ENCODE peak calls at places on chromosomes 7 and 10, in ten cellular contexts. One of them, this sample, is unnamed.

GRCh38 chr7:94133460-94133859 is 129.3 kb upstream of the BET1 start:
- DNase-seq in spleen: no peak
- DNase-seq in breast epithelium: no peak
- DNase-seq in brain microvascular endothelial cell: no peak
- DNase-seq in esophagus muscularis mucosa: no peak
- DNase-seq in endothelial cell: no peak
- DNase-seq in GM13977: no peak
- DNase-seq in AG10803: peak; percentile 71
- DNase-seq in right lobe of liver: no peak
- DNase-seq in AG09319: no peak
- DNase-seq in this sample: no peak

GRCh38 chr10:12321641-12322040 is 27.7 kb upstream of the CAMK1D start:
- DNase-seq in AG09319: no peak
- DNase-seq in brain microvascular endothelial cell: no peak
- DNase-seq in spleen: no peak
- DNase-seq in breast epithelium: no peak
- DNase-seq in endothelial cell: no peak
- DNase-seq in esophagus muscularis mucosa: no peak
- DNase-seq in right lobe of liver: no peak
- DNase-seq in GM13977: no peak
- DNase-seq in AG10803: no peak
- DNase-seq in this sample: no peak

GRCh38 chr10:3046210-3046779 is 21.1 kb upstream of the PFKP start:
- DNase-seq in right lobe of liver: no peak
- DNase-seq in endothelial cell: no peak
- DNase-seq in breast epithelium: no peak
- DNase-seq in GM13977: no peak
- DNase-seq in brain microvascular endothelial cell: no peak
- DNase-seq in spleen: no peak
- DNase-seq in AG10803: no peak
- DNase-seq in AG09319: no peak
- DNase-seq in esophagus muscularis mucosa: no peak
- DNase-seq in this sample: no peak

GRCh38 chr10:114151486-114151885 is 22.5 kb downstream of the CCDC186 start:
- DNase-seq in endothelial cell: no peak
- DNase-seq in AG09319: peak; percentile 23
- DNase-seq in breast epithelium: no peak
- DNase-seq in esophagus muscularis mucosa: no peak
- DNase-seq in GM13977: no peak
- DNase-seq in AG10803: peak; percentile 81
- DNase-seq in brain microvascular endothelial cell: peak; percentile 92
- DNase-seq in spleen: no peak
- DNase-seq in right lobe of liver: no peak
- DNase-seq in this sample: no peak

GRCh38 chr10:52472406-52473146 is 158.5 kb downstream of the DKK1 start:
- DNase-seq in brain microvascular endothelial cell: no peak
- DNase-seq in esophagus muscularis mucosa: no peak
- DNase-seq in AG10803: no peak
- DNase-seq in endothelial cell: no peak
- DNase-seq in GM13977: no peak
- DNase-seq in right lobe of liver: no peak
- DNase-seq in AG09319: no peak
- DNase-seq in spleen: no peak
- DNase-seq in breast epithelium: no peak
- DNase-seq in this sample: no peak

GRCh38 chr7:85114342-85114741 is 72.5 kb downstream of the SEMA3D start:
- DNase-seq in AG09319: no peak
- DNase-seq in right lobe of liver: no peak
- DNase-seq in AG10803: no peak
- DNase-seq in GM13977: no peak
- DNase-seq in breast epithelium: no peak
- DNase-seq in endothelial cell: no peak
- DNase-seq in spleen: no peak
- DNase-seq in brain microvascular endothelial cell: no peak
- DNase-seq in esophagus muscularis mucosa: no peak
- DNase-seq in this sample: no peak

GRCh38 chr10:3757638-3758490 is 27.1 kb downstream of the KLF6 start:
- DNase-seq in brain microvascular endothelial cell: no peak
- DNase-seq in breast epithelium: no peak
- DNase-seq in AG09319: no peak
- DNase-seq in endothelial cell: no peak
- DNase-seq in right lobe of liver: no peak
- DNase-seq in esophagus muscularis mucosa: no peak
- DNase-seq in GM13977: peak; percentile 74
- DNase-seq in AG10803: no peak
- DNase-seq in spleen: peak; percentile 87
- DNase-seq in this sample: peak; percentile 66

GRCh38 chr7:75951506-75951905 is 36.6 kb downstream of the POR start:
- DNase-seq in right lobe of liver: peak; percentile 72
- DNase-seq in breast epithelium: no peak
- DNase-seq in AG09319: peak; percentile 56
- DNase-seq in spleen: peak; percentile 83
- DNase-seq in GM13977: no peak
- DNase-seq in esophagus muscularis mucosa: no peak
- DNase-seq in endothelial cell: no peak
- DNase-seq in brain microvascular endothelial cell: peak; percentile 56
- DNase-seq in AG10803: peak; percentile 87
- DNase-seq in this sample: no peak

GRCh38 chr10:111835562-111835961 is 348.0 kb downstream of the GPAM start:
- DNase-seq in endothelial cell: no peak
- DNase-seq in AG10803: peak; percentile 42
- DNase-seq in AG09319: no peak
- DNase-seq in brain microvascular endothelial cell: peak; percentile 4
- DNase-seq in GM13977: no peak
- DNase-seq in breast epithelium: no peak
- DNase-seq in spleen: no peak
- DNase-seq in esophagus muscularis mucosa: no peak
- DNase-seq in right lobe of liver: no peak
- DNase-seq in this sample: no peak

GRCh38 chr7:12570148-12570528 is 382 bp upstream of the SCIN start:
- DNase-seq in esophagus muscularis mucosa: no peak
- DNase-seq in spleen: no peak
- DNase-seq in endothelial cell: no peak
- DNase-seq in GM13977: no peak
- DNase-seq in brain microvascular endothelial cell: no peak
- DNase-seq in AG09319: no peak
- DNase-seq in breast epithelium: no peak
- DNase-seq in right lobe of liver: no peak
- DNase-seq in AG10803: no peak
- DNase-seq in this sample: no peak

GRCh38 chr7:47906883-47907282 is 41.4 kb downstream of the PKD1L1 start:
- DNase-seq in endothelial cell: no peak
- DNase-seq in esophagus muscularis mucosa: no peak
- DNase-seq in brain microvascular endothelial cell: no peak
- DNase-seq in right lobe of liver: no peak
- DNase-seq in GM13977: no peak
- DNase-seq in spleen: no peak
- DNase-seq in breast epithelium: no peak
- DNase-seq in AG10803: no peak
- DNase-seq in AG09319: no peak
- DNase-seq in this sample: no peak

GRCh38 chr7:234712-235553 is 42.6 kb downstream of the FAM20C start:
- DNase-seq in endothelial cell: no peak
- DNase-seq in spleen: no peak
- DNase-seq in AG09319: peak; percentile 75
- DNase-seq in AG10803: peak; percentile 70
- DNase-seq in brain microvascular endothelial cell: no peak
- DNase-seq in breast epithelium: peak; percentile 89
- DNase-seq in esophagus muscularis mucosa: no peak
- DNase-seq in GM13977: no peak
- DNase-seq in right lobe of liver: peak; percentile 85
- DNase-seq in this sample: no peak

GRCh38 chr7:41476117-41476803 is 226.6 kb downstream of the INHBA start:
- DNase-seq in brain microvascular endothelial cell: no peak
- DNase-seq in esophagus muscularis mucosa: no peak
- DNase-seq in endothelial cell: no peak
- DNase-seq in breast epithelium: no peak
- DNase-seq in AG10803: no peak
- DNase-seq in GM13977: no peak
- DNase-seq in right lobe of liver: no peak
- DNase-seq in AG09319: no peak
- DNase-seq in spleen: no peak
- DNase-seq in this sample: no peak
- TF ChIP-seq CTCF in brain microvascular endothelial cell: no peak
- TF ChIP-seq CTCF in esophagus muscularis mucosa: no peak
- TF ChIP-seq CTCF in endothelial cell: no peak
- TF ChIP-seq CTCF in breast epithelium: no peak
- TF ChIP-seq CTCF in AG10803: no peak
- TF ChIP-seq CTCF in GM13977: no peak
- TF ChIP-seq CTCF in right lobe of liver: no peak
- TF ChIP-seq CTCF in AG09319: no peak
- TF ChIP-seq CTCF in spleen: no peak
- TF ChIP-seq CTCF in this sample: no peak

GRCh38 chr10:46787321-46787615 is 124.0 kb upstream of the PTPN20 start:
- DNase-seq in breast epithelium: no peak
- DNase-seq in GM13977: peak; percentile 8
- DNase-seq in AG10803: peak; percentile 46
- DNase-seq in AG09319: no peak
- DNase-seq in spleen: no peak
- DNase-seq in right lobe of liver: no peak
- DNase-seq in esophagus muscularis mucosa: no peak
- DNase-seq in brain microvascular endothelial cell: peak; percentile 64
- DNase-seq in endothelial cell: no peak
- DNase-seq in this sample: no peak
- TF ChIP-seq CTCF in breast epithelium: no peak
- TF ChIP-seq CTCF in GM13977: peak; percentile 50
- TF ChIP-seq CTCF in AG10803: no peak
- TF ChIP-seq CTCF in AG09319: peak; percentile 43
- TF ChIP-seq CTCF in spleen: no peak
- TF ChIP-seq CTCF in right lobe of liver: peak; percentile 30
- TF ChIP-seq CTCF in esophagus muscularis mucosa: no peak
- TF ChIP-seq CTCF in brain microvascular endothelial cell: peak; percentile 35
- TF ChIP-seq CTCF in endothelial cell: no peak
- TF ChIP-seq CTCF in this sample: peak; percentile 48

DNA sequence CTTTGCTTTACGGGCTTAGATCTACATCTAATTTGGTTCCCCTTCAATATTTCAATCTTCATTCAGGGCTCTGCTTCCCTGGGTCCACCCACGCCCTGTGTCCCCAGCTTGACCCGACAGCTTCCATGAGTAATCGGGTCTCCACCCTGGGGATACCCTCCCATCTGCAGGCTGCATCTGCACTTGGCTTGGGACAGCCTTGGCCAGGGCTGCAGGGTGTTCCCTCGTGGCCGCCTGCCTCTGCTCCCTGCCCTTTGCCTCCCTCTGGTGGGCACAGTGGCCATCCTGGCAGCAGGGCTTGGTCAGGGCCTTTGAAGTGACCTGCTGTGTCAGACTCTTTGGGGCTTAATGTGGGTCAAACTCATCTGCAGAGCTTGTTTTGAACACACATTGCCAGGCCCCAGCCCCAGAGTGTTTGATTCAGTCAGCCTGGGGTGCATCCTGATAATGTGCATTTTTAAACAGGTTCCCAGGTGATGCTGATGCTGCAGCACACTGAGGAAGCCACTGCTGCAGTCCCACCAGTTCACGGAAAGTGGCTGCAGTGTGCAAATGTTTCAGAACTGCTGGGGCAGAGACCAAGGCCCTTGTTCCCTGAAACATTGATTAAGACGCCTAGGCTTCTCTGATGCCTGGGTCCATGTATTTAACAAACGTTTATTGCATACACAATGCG is 80.7 kb upstream of the SEC61G start:
- DNase-seq in right lobe of liver: peak; percentile 84
- DNase-seq in breast epithelium: no peak
- DNase-seq in AG09319: peak; percentile 58
- DNase-seq in AG10803: peak; percentile 46
- DNase-seq in endothelial cell: peak; percentile 81
- DNase-seq in GM13977: no peak
- DNase-seq in brain microvascular endothelial cell: peak; percentile 72
- DNase-seq in spleen: peak; percentile 80
- DNase-seq in esophagus muscularis mucosa: no peak
- DNase-seq in this sample: no peak
- TF ChIP-seq CTCF in right lobe of liver: peak; percentile 81
- TF ChIP-seq CTCF in breast epithelium: no peak
- TF ChIP-seq CTCF in AG09319: peak; percentile 88
- TF ChIP-seq CTCF in AG10803: peak; percentile 74
- TF ChIP-seq CTCF in endothelial cell: peak; percentile 51
- TF ChIP-seq CTCF in GM13977: peak; percentile 34
- TF ChIP-seq CTCF in brain microvascular endothelial cell: peak; percentile 91
- TF ChIP-seq CTCF in spleen: peak; percentile 66
- TF ChIP-seq CTCF in esophagus muscularis mucosa: peak; percentile 75
- TF ChIP-seq CTCF in this sample: peak; percentile 63

GRCh38 chr7:92697012-92697411 is 106.8 kb upstream of the FAM133B start:
- DNase-seq in esophagus muscularis mucosa: no peak
- DNase-seq in GM13977: no peak
- DNase-seq in endothelial cell: no peak
- DNase-seq in AG09319: no peak
- DNase-seq in right lobe of liver: no peak
- DNase-seq in breast epithelium: no peak
- DNase-seq in spleen: no peak
- DNase-seq in brain microvascular endothelial cell: no peak
- DNase-seq in AG10803: no peak
- DNase-seq in this sample: no peak

GRCh38 chr7:92697414-92697813 is 107.2 kb upstream of the FAM133B start:
- DNase-seq in AG09319: no peak
- DNase-seq in endothelial cell: no peak
- DNase-seq in spleen: no peak
- DNase-seq in AG10803: no peak
- DNase-seq in GM13977: no peak
- DNase-seq in right lobe of liver: no peak
- DNase-seq in breast epithelium: no peak
- DNase-seq in esophagus muscularis mucosa: no peak
- DNase-seq in brain microvascular endothelial cell: no peak
- DNase-seq in this sample: no peak

GRCh38 chr7:92696584-92696983 is 106.4 kb upstream of the FAM133B start:
- DNase-seq in right lobe of liver: no peak
- DNase-seq in spleen: no peak
- DNase-seq in breast epithelium: no peak
- DNase-seq in brain microvascular endothelial cell: no peak
- DNase-seq in endothelial cell: no peak
- DNase-seq in GM13977: no peak
- DNase-seq in esophagus muscularis mucosa: no peak
- DNase-seq in AG10803: no peak
- DNase-seq in AG09319: no peak
- DNase-seq in this sample: no peak

GRCh38 chr7:92699560-92699959 is 109.4 kb upstream of the FAM133B start:
- DNase-seq in AG10803: peak; percentile 35
- DNase-seq in GM13977: no peak
- DNase-seq in AG09319: no peak
- DNase-seq in brain microvascular endothelial cell: no peak
- DNase-seq in spleen: no peak
- DNase-seq in esophagus muscularis mucosa: no peak
- DNase-seq in breast epithelium: no peak
- DNase-seq in right lobe of liver: no peak
- DNase-seq in endothelial cell: no peak
- DNase-seq in this sample: no peak

GRCh38 chr7:92698237-92698841 is 108.1 kb upstream of the FAM133B start:
- DNase-seq in spleen: no peak
- DNase-seq in right lobe of liver: no peak
- DNase-seq in esophagus muscularis mucosa: no peak
- DNase-seq in AG10803: peak; percentile 96
- DNase-seq in GM13977: no peak
- DNase-seq in AG09319: peak; percentile 61
- DNase-seq in endothelial cell: no peak
- DNase-seq in brain microvascular endothelial cell: peak; percentile 80
- DNase-seq in breast epithelium: no peak
- DNase-seq in this sample: no peak
- TF ChIP-seq CTCF in spleen: no peak
- TF ChIP-seq CTCF in right lobe of liver: no peak
- TF ChIP-seq CTCF in esophagus muscularis mucosa: peak; percentile 33
- TF ChIP-seq CTCF in AG10803: peak; percentile 23
- TF ChIP-seq CTCF in GM13977: no peak
- TF ChIP-seq CTCF in AG09319: no peak
- TF ChIP-seq CTCF in endothelial cell: no peak
- TF ChIP-seq CTCF in brain microvascular endothelial cell: peak; percentile 37
- TF ChIP-seq CTCF in breast epithelium: peak; percentile 23
- TF ChIP-seq CTCF in this sample: no peak

This sample was measured in osteocyte.